ENCODE peak calls at places on chromosomes 7 and 10, in six cellular contexts. One of them, this sample, is unnamed.

GRCh38 chr7:75962607-75963382 is 31.6 kb downstream of the TMEM120A start:
- DNase-seq in IMR-90: peak; percentile 85
- DNase-seq in HepG2: peak; percentile 79
- DNase-seq in uterus: no peak
- DNase-seq in transverse colon: no peak
- DNase-seq in ovary: peak; percentile 73
- DNase-seq in this sample: no peak

GRCh38 chr7:3924277-3924676 is 623.2 kb downstream of the SDK1 start:
- DNase-seq in uterus: no peak
- DNase-seq in ovary: no peak
- DNase-seq in HepG2: no peak
- DNase-seq in IMR-90: no peak
- DNase-seq in transverse colon: no peak
- DNase-seq in this sample: no peak

GRCh38 chr7:111059826-111060225 is 31.1 kb upstream of the LRRN3 start:
- DNase-seq in uterus: no peak
- DNase-seq in HepG2: no peak
- DNase-seq in ovary: no peak
- DNase-seq in IMR-90: no peak
- DNase-seq in transverse colon: no peak
- DNase-seq in this sample: no peak

GRCh38 chr10:61606971-61607907 is 55.5 kb upstream of the CABCOCO1 start:
- DNase-seq in HepG2: peak; percentile 14
- DNase-seq in transverse colon: no peak
- DNase-seq in uterus: no peak
- DNase-seq in ovary: no peak
- DNase-seq in IMR-90: no peak
- DNase-seq in this sample: no peak

GRCh38 chr10:60312818-60313588 is 76.7 kb downstream of the ANK3 start:
- DNase-seq in IMR-90: peak; percentile 82
- DNase-seq in HepG2: no peak
- DNase-seq in ovary: no peak
- DNase-seq in transverse colon: no peak
- DNase-seq in uterus: no peak
- DNase-seq in this sample: no peak

GRCh38 chr7:130276796-130277762 is 10.4 kb downstream of the CPA2 start:
- DNase-seq in uterus: no peak
- DNase-seq in HepG2: no peak
- DNase-seq in transverse colon: no peak
- DNase-seq in ovary: no peak
- DNase-seq in IMR-90: peak; percentile 78
- DNase-seq in this sample: no peak

GRCh38 chr10:97904026-97904410 is 54.4 kb downstream of the GOLGA7B start:
- DNase-seq in transverse colon: no peak
- DNase-seq in IMR-90: no peak
- DNase-seq in uterus: no peak
- DNase-seq in HepG2: no peak
- DNase-seq in ovary: no peak
- DNase-seq in this sample: no peak

GRCh38 chr10:15320118-15320517 is 51.0 kb downstream of the FAM171A1 start:
- DNase-seq in ovary: no peak
- DNase-seq in IMR-90: no peak
- DNase-seq in uterus: no peak
- DNase-seq in HepG2: no peak
- DNase-seq in transverse colon: no peak
- DNase-seq in this sample: no peak

GRCh38 chr7:125126376-125126775 is 196.8 kb upstream of the POT1 start:
- DNase-seq in HepG2: no peak
- DNase-seq in uterus: no peak
- DNase-seq in transverse colon: no peak
- DNase-seq in ovary: no peak
- DNase-seq in IMR-90: no peak
- DNase-seq in this sample: no peak

GRCh38 chr10:59362991-59363390 is 642 bp upstream of the FAM13C start:
- DNase-seq in HepG2: no peak
- DNase-seq in IMR-90: peak; percentile 33
- DNase-seq in transverse colon: peak; percentile 60
- DNase-seq in ovary: peak; percentile 82
- DNase-seq in uterus: peak; percentile 70
- DNase-seq in this sample: no peak

DNA sequence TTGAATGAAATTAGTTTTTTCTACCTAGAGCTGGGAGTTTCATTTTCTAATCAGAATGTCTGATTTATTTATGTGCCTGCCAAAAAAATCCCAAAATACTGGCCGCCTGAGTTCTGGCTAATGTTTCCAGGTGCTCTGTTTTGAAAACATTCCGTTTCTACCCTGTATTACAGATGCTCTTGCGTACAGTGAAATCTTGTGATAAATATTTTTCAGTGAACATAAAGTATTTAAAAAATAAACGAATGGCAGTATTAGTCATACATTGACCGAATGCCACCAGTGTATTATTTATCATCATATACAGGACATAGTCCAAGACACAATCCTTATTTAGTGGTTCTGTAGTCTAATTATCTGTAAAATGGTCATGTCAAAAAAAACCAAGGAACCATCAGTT is 102.8 kb downstream of the KAT6B start:
- DNase-seq in transverse colon: no peak
- DNase-seq in uterus: no peak
- DNase-seq in HepG2: no peak
- DNase-seq in ovary: no peak
- DNase-seq in IMR-90: peak; percentile 71
- DNase-seq in this sample: no peak
- H3K4me1 ChIP-seq in transverse colon: peaks cover 9% of the 10 kb centered on the region
- H3K4me1 ChIP-seq in uterus: peaks cover 17% of the 10 kb centered on the region
- H3K4me1 ChIP-seq in HepG2: peaks cover 27% of the 10 kb centered on the region
- H3K4me1 ChIP-seq in ovary: peaks cover 17% of the 10 kb centered on the region
- H3K4me1 ChIP-seq in IMR-90: peaks cover 22% of the 10 kb centered on the region
- H3K4me1 ChIP-seq in this sample: peaks cover 20% of the 10 kb centered on the region

GRCh38 chr7:28409716-28410627 is 2.3 kb upstream of the CREB5 start:
- DNase-seq in IMR-90: peak; percentile 32
- DNase-seq in HepG2: no peak
- DNase-seq in transverse colon: peak; percentile 18
- DNase-seq in uterus: peak; percentile 62
- DNase-seq in ovary: peak; percentile 58
- DNase-seq in this sample: no peak
- TF ChIP-seq POLR2A in IMR-90: peak; percentile 26
- TF ChIP-seq POLR2A in HepG2: no peak
- TF ChIP-seq POLR2A in transverse colon: no peak
- TF ChIP-seq POLR2A in uterus: no peak
- TF ChIP-seq POLR2A in ovary: no peak
- TF ChIP-seq POLR2A in this sample: no peak

GRCh38 chr10:43073191-43073590 is 3.7 kb upstream of the RET start:
- DNase-seq in IMR-90: no peak
- DNase-seq in ovary: no peak
- DNase-seq in uterus: no peak
- DNase-seq in transverse colon: no peak
- DNase-seq in HepG2: no peak
- DNase-seq in this sample: no peak
- H3K27me3 ChIP-seq in IMR-90: peaks cover 43% of the 10 kb centered on the region
- H3K27me3 ChIP-seq in ovary: no peaks in the 10 kb centered on the region
- H3K27me3 ChIP-seq in uterus: no peaks in the 10 kb centered on the region
- H3K27me3 ChIP-seq in transverse colon: peaks cover 35% of the 10 kb centered on the region
- H3K27me3 ChIP-seq in HepG2: peaks cover 7% of the 10 kb centered on the region
- H3K27me3 ChIP-seq in this sample: no peaks in the 10 kb centered on the region

GRCh38 chr7:101918426-101918825 is 101.0 kb downstream of the CUX1 start:
- DNase-seq in HepG2: no peak
- DNase-seq in ovary: no peak
- DNase-seq in transverse colon: no peak
- DNase-seq in uterus: no peak
- DNase-seq in IMR-90: no peak
- DNase-seq in this sample: no peak

GRCh38 chr7:101917566-101917965 is 100.1 kb downstream of the CUX1 start:
- DNase-seq in transverse colon: no peak
- DNase-seq in ovary: no peak
- DNase-seq in uterus: no peak
- DNase-seq in IMR-90: no peak
- DNase-seq in HepG2: no peak
- DNase-seq in this sample: no peak

GRCh38 chr7:101915000-101915399 is 97.6 kb downstream of the CUX1 start:
- DNase-seq in transverse colon: no peak
- DNase-seq in ovary: no peak
- DNase-seq in IMR-90: no peak
- DNase-seq in HepG2: no peak
- DNase-seq in uterus: no peak
- DNase-seq in this sample: no peak

GRCh38 chr7:101916876-101917275 is 99.5 kb downstream of the CUX1 start:
- DNase-seq in ovary: no peak
- DNase-seq in uterus: no peak
- DNase-seq in IMR-90: no peak
- DNase-seq in transverse colon: no peak
- DNase-seq in HepG2: no peak
- DNase-seq in this sample: no peak

DNA sequence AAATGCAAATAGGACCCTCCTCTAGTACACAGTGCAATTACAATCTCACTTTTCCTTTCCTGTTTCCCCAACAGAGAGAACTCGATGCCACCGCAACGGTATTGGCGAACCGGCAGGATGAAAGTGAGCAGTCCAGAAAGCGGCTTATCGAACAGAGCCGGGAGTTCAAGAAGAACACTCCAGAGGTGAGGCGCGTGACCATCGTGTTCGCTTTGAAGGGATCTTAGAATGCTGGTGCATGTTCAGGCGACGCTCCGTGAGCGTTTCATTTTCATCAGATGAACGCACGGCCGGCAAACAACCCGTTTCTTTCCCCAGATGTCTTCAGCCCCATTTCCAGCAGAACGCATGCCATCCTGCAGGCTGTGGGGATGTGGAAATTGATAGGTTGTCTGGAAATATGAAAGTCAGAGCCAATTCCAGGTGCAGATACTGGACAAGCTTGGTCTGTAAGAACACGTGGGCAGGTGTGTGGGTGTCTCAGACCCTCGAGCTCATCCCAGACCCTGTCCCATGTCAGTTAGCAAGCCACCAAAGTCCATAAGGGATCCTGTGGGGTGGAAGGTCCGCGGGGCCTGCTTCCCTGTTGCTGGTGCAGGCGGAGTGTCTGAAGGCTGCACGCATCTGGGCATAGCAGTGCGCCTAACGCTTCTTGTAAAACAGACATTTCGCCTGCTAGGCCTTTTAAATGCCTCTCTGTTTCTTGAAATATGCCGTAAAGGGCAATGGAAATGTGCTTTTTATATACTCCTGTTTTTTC is 98.8 kb downstream of the CUX1 start:
- DNase-seq in uterus: no peak
- DNase-seq in ovary: no peak
- DNase-seq in HepG2: no peak
- DNase-seq in IMR-90: no peak
- DNase-seq in transverse colon: no peak
- DNase-seq in this sample: no peak
- H3K4me1 ChIP-seq in uterus: peaks cover 3% of the 10 kb centered on the region
- H3K4me1 ChIP-seq in ovary: peaks cover 21% of the 10 kb centered on the region
- H3K4me1 ChIP-seq in HepG2: peaks cover 14% of the 10 kb centered on the region
- H3K4me1 ChIP-seq in IMR-90: peaks cover 26% of the 10 kb centered on the region
- H3K4me1 ChIP-seq in transverse colon: peaks cover 6% of the 10 kb centered on the region
- H3K4me1 ChIP-seq in this sample: peaks cover 13% of the 10 kb centered on the region

DNA sequence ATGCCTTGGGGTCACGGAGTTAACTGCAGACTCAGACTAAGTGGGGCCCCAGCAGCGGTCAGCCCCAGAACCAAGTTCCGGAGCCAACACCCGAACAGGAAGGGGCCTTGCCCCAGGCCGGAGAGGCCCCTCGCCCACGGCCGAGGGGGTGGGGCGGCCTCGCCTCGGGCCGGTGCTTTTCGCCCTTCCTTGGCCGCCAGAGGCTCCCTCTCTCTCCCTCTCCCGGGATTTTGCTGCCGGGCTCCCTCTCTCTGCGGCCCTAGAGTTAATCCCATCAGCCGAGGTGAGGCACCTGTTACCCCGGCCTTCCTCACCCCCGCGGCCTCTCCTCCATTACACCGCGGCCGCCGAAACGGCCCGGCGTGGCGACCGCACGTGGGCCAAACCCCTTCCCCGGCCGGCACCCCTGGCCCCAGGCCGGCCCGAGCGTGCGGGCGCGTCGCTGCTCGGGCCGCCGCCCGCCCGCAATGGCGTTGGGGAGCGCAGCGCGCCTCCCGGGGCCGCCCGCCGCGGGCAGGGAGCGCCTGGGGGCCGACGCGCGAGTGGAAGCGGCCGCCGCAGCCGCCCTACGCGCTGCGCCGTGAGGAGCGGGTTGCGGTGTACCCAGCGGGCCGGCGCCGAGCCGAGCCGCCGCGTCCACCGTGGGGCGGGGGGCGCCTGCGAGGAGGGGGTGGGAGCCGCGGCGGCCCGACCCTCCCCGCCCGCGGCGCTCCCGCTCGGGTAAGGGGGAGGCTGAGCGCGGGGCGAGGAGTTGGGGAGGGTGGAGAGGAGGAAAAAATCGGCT is at the start of gene PPP1R9A:
- DNase-seq in HepG2: peak; percentile 63
- DNase-seq in IMR-90: no peak
- DNase-seq in uterus: peak; percentile 27
- DNase-seq in ovary: peak; percentile 46
- DNase-seq in transverse colon: peak; percentile 61
- DNase-seq in this sample: no peak
- TF ChIP-seq POLR2A in HepG2: no peak
- TF ChIP-seq POLR2A in IMR-90: no peak
- TF ChIP-seq POLR2A in uterus: peak; percentile 29
- TF ChIP-seq POLR2A in ovary: no peak
- TF ChIP-seq POLR2A in transverse colon: peak; percentile 13
- TF ChIP-seq POLR2A in this sample: no peak

GRCh38 chr7:117319211-117319610 is 3.6 kb downstream of the WNT2 start:
- DNase-seq in IMR-90: no peak
- DNase-seq in ovary: no peak
- DNase-seq in HepG2: no peak
- DNase-seq in transverse colon: no peak
- DNase-seq in uterus: no peak
- DNase-seq in this sample: no peak
- H3K27me3 ChIP-seq in IMR-90: peaks cover 30% of the 10 kb centered on the region
- H3K27me3 ChIP-seq in ovary: no peaks in the 10 kb centered on the region
- H3K27me3 ChIP-seq in HepG2: peaks cover 8% of the 10 kb centered on the region
- H3K27me3 ChIP-seq in transverse colon: peaks cover 44% of the 10 kb centered on the region
- H3K27me3 ChIP-seq in uterus: no peaks in the 10 kb centered on the region
- H3K27me3 ChIP-seq in this sample: peaks cover 60% of the 10 kb centered on the region

GRCh38 chr10:123395906-123396305 is 241.7 kb downstream of the BUB3 start:
- DNase-seq in transverse colon: no peak
- DNase-seq in uterus: no peak
- DNase-seq in ovary: no peak
- DNase-seq in IMR-90: no peak
- DNase-seq in HepG2: no peak
- DNase-seq in this sample: no peak
- H3K4me1 ChIP-seq in transverse colon: no peaks in the 10 kb centered on the region
- H3K4me1 ChIP-seq in uterus: no peaks in the 10 kb centered on the region
- H3K4me1 ChIP-seq in ovary: no peaks in the 10 kb centered on the region
- H3K4me1 ChIP-seq in IMR-90: no peaks in the 10 kb centered on the region
- H3K4me1 ChIP-seq in HepG2: no peaks in the 10 kb centered on the region
- H3K4me1 ChIP-seq in this sample: no peaks in the 10 kb centered on the region

GRCh38 chr10:96700477-96701099 is 19.7 kb downstream of the PIK3AP1 start:
- DNase-seq in IMR-90: no peak
- DNase-seq in HepG2: no peak
- DNase-seq in ovary: no peak
- DNase-seq in transverse colon: peak; percentile 51
- DNase-seq in uterus: no peak
- DNase-seq in this sample: peak; percentile 13
- TF ChIP-seq POLR2A in IMR-90: no peak
- TF ChIP-seq POLR2A in HepG2: no peak
- TF ChIP-seq POLR2A in ovary: no peak
- TF ChIP-seq POLR2A in transverse colon: no peak
- TF ChIP-seq POLR2A in uterus: no peak
- TF ChIP-seq POLR2A in this sample: no peak

DNA sequence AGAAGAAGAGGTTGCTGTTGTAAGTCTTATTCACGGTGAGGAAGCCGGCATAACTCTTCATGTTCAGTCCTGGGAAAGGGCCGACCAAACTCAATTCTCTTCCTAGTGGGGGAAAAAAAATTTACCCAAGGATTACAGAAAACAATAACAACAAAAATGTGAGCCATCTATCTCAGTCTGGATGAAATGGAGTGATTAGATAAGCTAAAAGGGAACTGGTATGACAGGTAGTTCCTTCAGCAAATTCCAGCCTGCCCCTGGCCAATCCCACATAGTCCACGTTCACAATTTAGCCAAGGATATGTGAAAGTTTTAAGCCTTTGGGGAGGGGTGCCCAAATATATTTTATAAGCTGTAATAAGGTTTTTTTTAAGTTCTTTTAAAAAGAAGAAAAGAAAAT is 33.6 kb downstream of the CPVL start:
- DNase-seq in transverse colon: no peak
- DNase-seq in IMR-90: no peak
- DNase-seq in HepG2: no peak
- DNase-seq in ovary: no peak
- DNase-seq in uterus: no peak
- DNase-seq in this sample: no peak
- H3K27me3 ChIP-seq in transverse colon: no peaks in the 10 kb centered on the region
- H3K27me3 ChIP-seq in IMR-90: peaks cover 6% of the 10 kb centered on the region
- H3K27me3 ChIP-seq in HepG2: no peaks in the 10 kb centered on the region
- H3K27me3 ChIP-seq in ovary: no peaks in the 10 kb centered on the region
- H3K27me3 ChIP-seq in uterus: no peaks in the 10 kb centered on the region
- H3K27me3 ChIP-seq in this sample: no peaks in the 10 kb centered on the region

This sample was measured in esophagus squamous epithelium.